ENCODE peak calls at places on chromosomes 1 and 21, in eight cellular contexts. T is NCI-H2081; H is cardiac muscle cell; C is PC-3; K is nephron progenitor cell; M is stimulated activated naive CD8-positive, alpha-beta T cell treated with anti-CD3 and anti-CD28 coated beads, Interleukin-15, Interleukin-2, amounts not matched to agents 100 U/mL and 50 U/mL, for 24 hours; W is NCI-H1105 treated with DMSO at 0.1 percent for 48 hours; N is CD8-positive, alpha-beta T cell. D is an unnamed sample.
A peak's percentile ranks its signal among the peaks of the same experiment; 100 is the strongest.

GRCh38 chr1:202074985-202075773 is 47.5 kb upstream of the GPR37L1 start:
- DNase-seq in T (no peak), H (peak; percentile 45), C (no peak), K (no peak), M (no peak), W (no peak), N (no peak), D (no peak)

GRCh38 chr1:119674835-119675289 is 26.8 kb upstream of the ZNF697 start:
- DNase-seq in T (peak; percentile 61), H (peak; percentile 63), C (peak; percentile 90), K (no peak), M (peak; percentile 54), W (peak; percentile 83), N (no peak), D (no peak)

GRCh38 chr21:42040411-42041180 is 30.4 kb upstream of the ZBTB21 start:
- DNase-seq in T (no peak), H (no peak), C (peak; percentile 99), K (no peak), M (no peak), W (no peak), N (no peak), D (no peak)

GRCh38 chr1:209989525-209989924 is 51.5 kb downstream of the SYT14 start:
- DNase-seq in T (peak; percentile 37), H (peak; percentile 8), C (peak; percentile 57), K (no peak), M (no peak), W (peak; percentile 68), N (no peak), D (no peak)

GRCh38 chr1:70459502-70460225 is 48.6 kb downstream of the CTH start:
- DNase-seq in T (no peak), H (no peak), C (peak; percentile 40), K (no peak), M (no peak), W (no peak), N (no peak), D (no peak)

GRCh38 chr1:100860397-100860991 is 34.1 kb downstream of the EXTL2 start:
- DNase-seq in T (no peak), H (peak; percentile 47), C (peak; percentile 57), K (no peak), M (no peak), W (peak; percentile 4), N (no peak), D (peak; percentile 13)

GRCh38 chr1:27111771-27112573 is 43.0 kb downstream of the SLC9A1 start:
- DNase-seq in T (peak; percentile 61), H (peak; percentile 39), C (peak; percentile 97), K (peak; percentile 26), M (peak; percentile 73), W (no peak), N (peak; percentile 72), D (no peak)

GRCh38 chr1:242140871-242141270 is 142.0 kb upstream of the MAP1LC3C start:
- DNase-seq in T (no peak), H (no peak), C (no peak), K (no peak), M (no peak), W (no peak), N (no peak), D (no peak)